ENCODE peak calls at places on chromosomes 6 and 20, in nine cellular contexts. One of them, this sample, is unnamed.

GRCh38 chr20:57080796-57081195 is 185.6 kb downstream of the BMP7 start:
- DNase-seq in HEK293T: no peak
- DNase-seq in brain pericyte: no peak
- DNase-seq in epithelial cell of esophagus: no peak
- DNase-seq in central memory CD4-positive, alpha-beta T cell: no peak
- DNase-seq in BE2C: no peak
- DNase-seq in effector CD4-positive, alpha-beta T cell: no peak
- DNase-seq in activated T-helper 1 cell treated with anti-CD3 and anti-CD28 coated beads, Interleukin-12 subunit alpha, Interleukin-12 subunit beta, Interleukin-2, Interleukin-4 antibody, amounts not matched to agents 30 ng/mL and 10 ng/mL and 1 ng/mL, durations not matched to agents 14 hours and 24 hours and 36 hours: no peak
- DNase-seq in activated T-cell treated with anti-CD3 and anti-CD28 coated beads for 4 hours: no peak
- DNase-seq in this sample: no peak

GRCh38 chr20:63750807-63751470 is 11.4 kb downstream of the SLC2A4RG start:
- DNase-seq in HEK293T: no peak
- DNase-seq in brain pericyte: no peak
- DNase-seq in epithelial cell of esophagus: no peak
- DNase-seq in central memory CD4-positive, alpha-beta T cell: peak
- DNase-seq in BE2C: no peak
- DNase-seq in effector CD4-positive, alpha-beta T cell: peak
- DNase-seq in activated T-helper 1 cell treated with anti-CD3 and anti-CD28 coated beads, Interleukin-12 subunit alpha, Interleukin-12 subunit beta, Interleukin-2, Interleukin-4 antibody, amounts not matched to agents 30 ng/mL and 10 ng/mL and 1 ng/mL, durations not matched to agents 14 hours and 24 hours and 36 hours: no peak
- DNase-seq in activated T-cell treated with anti-CD3 and anti-CD28 coated beads for 4 hours: peak
- DNase-seq in this sample: no peak

GRCh38 chr20:4183361-4183760 is 168.0 kb upstream of the RNF24 start:
- DNase-seq in HEK293T: no peak
- DNase-seq in brain pericyte: no peak
- DNase-seq in epithelial cell of esophagus: no peak
- DNase-seq in central memory CD4-positive, alpha-beta T cell: no peak
- DNase-seq in BE2C: no peak
- DNase-seq in effector CD4-positive, alpha-beta T cell: no peak
- DNase-seq in activated T-helper 1 cell treated with anti-CD3 and anti-CD28 coated beads, Interleukin-12 subunit alpha, Interleukin-12 subunit beta, Interleukin-2, Interleukin-4 antibody, amounts not matched to agents 30 ng/mL and 10 ng/mL and 1 ng/mL, durations not matched to agents 14 hours and 24 hours and 36 hours: no peak
- DNase-seq in activated T-cell treated with anti-CD3 and anti-CD28 coated beads for 4 hours: no peak
- DNase-seq in this sample: no peak

GRCh38 chr20:63014710-63015109 is 7.9 kb upstream of the BHLHE23 start:
- DNase-seq in HEK293T: no peak
- DNase-seq in brain pericyte: no peak
- DNase-seq in epithelial cell of esophagus: no peak
- DNase-seq in central memory CD4-positive, alpha-beta T cell: no peak
- DNase-seq in BE2C: no peak
- DNase-seq in effector CD4-positive, alpha-beta T cell: no peak
- DNase-seq in activated T-helper 1 cell treated with anti-CD3 and anti-CD28 coated beads, Interleukin-12 subunit alpha, Interleukin-12 subunit beta, Interleukin-2, Interleukin-4 antibody, amounts not matched to agents 30 ng/mL and 10 ng/mL and 1 ng/mL, durations not matched to agents 14 hours and 24 hours and 36 hours: no peak
- DNase-seq in activated T-cell treated with anti-CD3 and anti-CD28 coated beads for 4 hours: no peak
- DNase-seq in this sample: peak

GRCh38 chr6:148967546-148967945 is 220.7 kb downstream of the UST start:
- DNase-seq in HEK293T: no peak
- DNase-seq in brain pericyte: no peak
- DNase-seq in epithelial cell of esophagus: no peak
- DNase-seq in central memory CD4-positive, alpha-beta T cell: no peak
- DNase-seq in BE2C: no peak
- DNase-seq in effector CD4-positive, alpha-beta T cell: no peak
- DNase-seq in activated T-helper 1 cell treated with anti-CD3 and anti-CD28 coated beads, Interleukin-12 subunit alpha, Interleukin-12 subunit beta, Interleukin-2, Interleukin-4 antibody, amounts not matched to agents 30 ng/mL and 10 ng/mL and 1 ng/mL, durations not matched to agents 14 hours and 24 hours and 36 hours: no peak
- DNase-seq in activated T-cell treated with anti-CD3 and anti-CD28 coated beads for 4 hours: no peak
- DNase-seq in this sample: peak

GRCh38 chr6:169998457-169998856 is 247.0 kb downstream of the ERMARD start:
- DNase-seq in HEK293T: no peak
- DNase-seq in brain pericyte: no peak
- DNase-seq in epithelial cell of esophagus: no peak
- DNase-seq in central memory CD4-positive, alpha-beta T cell: no peak
- DNase-seq in BE2C: no peak
- DNase-seq in effector CD4-positive, alpha-beta T cell: no peak
- DNase-seq in activated T-helper 1 cell treated with anti-CD3 and anti-CD28 coated beads, Interleukin-12 subunit alpha, Interleukin-12 subunit beta, Interleukin-2, Interleukin-4 antibody, amounts not matched to agents 30 ng/mL and 10 ng/mL and 1 ng/mL, durations not matched to agents 14 hours and 24 hours and 36 hours: no peak
- DNase-seq in activated T-cell treated with anti-CD3 and anti-CD28 coated beads for 4 hours: no peak
- DNase-seq in this sample: no peak

GRCh38 chr20:46482864-46483263 is 30.5 kb downstream of the ZNF334 start:
- DNase-seq in HEK293T: no peak
- DNase-seq in brain pericyte: no peak
- DNase-seq in epithelial cell of esophagus: no peak
- DNase-seq in central memory CD4-positive, alpha-beta T cell: no peak
- DNase-seq in BE2C: no peak
- DNase-seq in effector CD4-positive, alpha-beta T cell: no peak
- DNase-seq in activated T-helper 1 cell treated with anti-CD3 and anti-CD28 coated beads, Interleukin-12 subunit alpha, Interleukin-12 subunit beta, Interleukin-2, Interleukin-4 antibody, amounts not matched to agents 30 ng/mL and 10 ng/mL and 1 ng/mL, durations not matched to agents 14 hours and 24 hours and 36 hours: no peak
- DNase-seq in activated T-cell treated with anti-CD3 and anti-CD28 coated beads for 4 hours: no peak
- DNase-seq in this sample: no peak

GRCh38 chr6:155795173-155795796 is 339.6 kb upstream of the NOX3 start:
- DNase-seq in HEK293T: no peak
- DNase-seq in brain pericyte: no peak
- DNase-seq in epithelial cell of esophagus: no peak
- DNase-seq in central memory CD4-positive, alpha-beta T cell: no peak
- DNase-seq in BE2C: no peak
- DNase-seq in effector CD4-positive, alpha-beta T cell: no peak
- DNase-seq in activated T-helper 1 cell treated with anti-CD3 and anti-CD28 coated beads, Interleukin-12 subunit alpha, Interleukin-12 subunit beta, Interleukin-2, Interleukin-4 antibody, amounts not matched to agents 30 ng/mL and 10 ng/mL and 1 ng/mL, durations not matched to agents 14 hours and 24 hours and 36 hours: no peak
- DNase-seq in activated T-cell treated with anti-CD3 and anti-CD28 coated beads for 4 hours: no peak
- DNase-seq in this sample: no peak

GRCh38 chr6:74871757-74872156 is 334.1 kb downstream of the COL12A1 start:
- DNase-seq in HEK293T: no peak
- DNase-seq in brain pericyte: no peak
- DNase-seq in epithelial cell of esophagus: peak
- DNase-seq in central memory CD4-positive, alpha-beta T cell: no peak
- DNase-seq in BE2C: no peak
- DNase-seq in effector CD4-positive, alpha-beta T cell: no peak
- DNase-seq in activated T-helper 1 cell treated with anti-CD3 and anti-CD28 coated beads, Interleukin-12 subunit alpha, Interleukin-12 subunit beta, Interleukin-2, Interleukin-4 antibody, amounts not matched to agents 30 ng/mL and 10 ng/mL and 1 ng/mL, durations not matched to agents 14 hours and 24 hours and 36 hours: no peak
- DNase-seq in activated T-cell treated with anti-CD3 and anti-CD28 coated beads for 4 hours: no peak
- DNase-seq in this sample: peak

GRCh38 chr6:136889271-136890193 is 32.6 kb upstream of the SLC35D3 start:
- DNase-seq in HEK293T: no peak
- DNase-seq in brain pericyte: no peak
- DNase-seq in epithelial cell of esophagus: no peak
- DNase-seq in central memory CD4-positive, alpha-beta T cell: no peak
- DNase-seq in BE2C: no peak
- DNase-seq in effector CD4-positive, alpha-beta T cell: no peak
- DNase-seq in activated T-helper 1 cell treated with anti-CD3 and anti-CD28 coated beads, Interleukin-12 subunit alpha, Interleukin-12 subunit beta, Interleukin-2, Interleukin-4 antibody, amounts not matched to agents 30 ng/mL and 10 ng/mL and 1 ng/mL, durations not matched to agents 14 hours and 24 hours and 36 hours: no peak
- DNase-seq in activated T-cell treated with anti-CD3 and anti-CD28 coated beads for 4 hours: no peak
- DNase-seq in this sample: no peak

GRCh38 chr6:6851059-6851658 is 256.6 kb upstream of the RREB1 start:
- DNase-seq in HEK293T: peak
- DNase-seq in brain pericyte: no peak
- DNase-seq in epithelial cell of esophagus: peak
- DNase-seq in central memory CD4-positive, alpha-beta T cell: no peak
- DNase-seq in BE2C: peak
- DNase-seq in effector CD4-positive, alpha-beta T cell: no peak
- DNase-seq in activated T-helper 1 cell treated with anti-CD3 and anti-CD28 coated beads, Interleukin-12 subunit alpha, Interleukin-12 subunit beta, Interleukin-2, Interleukin-4 antibody, amounts not matched to agents 30 ng/mL and 10 ng/mL and 1 ng/mL, durations not matched to agents 14 hours and 24 hours and 36 hours: no peak
- DNase-seq in activated T-cell treated with anti-CD3 and anti-CD28 coated beads for 4 hours: no peak
- DNase-seq in this sample: peak

GRCh38 chr6:8315154-8315553 is 120.2 kb downstream of the SLC35B3 start:
- DNase-seq in HEK293T: no peak
- DNase-seq in brain pericyte: no peak
- DNase-seq in epithelial cell of esophagus: no peak
- DNase-seq in central memory CD4-positive, alpha-beta T cell: no peak
- DNase-seq in BE2C: no peak
- DNase-seq in effector CD4-positive, alpha-beta T cell: no peak
- DNase-seq in activated T-helper 1 cell treated with anti-CD3 and anti-CD28 coated beads, Interleukin-12 subunit alpha, Interleukin-12 subunit beta, Interleukin-2, Interleukin-4 antibody, amounts not matched to agents 30 ng/mL and 10 ng/mL and 1 ng/mL, durations not matched to agents 14 hours and 24 hours and 36 hours: no peak
- DNase-seq in activated T-cell treated with anti-CD3 and anti-CD28 coated beads for 4 hours: no peak
- DNase-seq in this sample: no peak

GRCh38 chr6:139894271-139894670 is 519.8 kb upstream of the CITED2 start:
- DNase-seq in HEK293T: no peak
- DNase-seq in brain pericyte: no peak
- DNase-seq in epithelial cell of esophagus: no peak
- DNase-seq in central memory CD4-positive, alpha-beta T cell: no peak
- DNase-seq in BE2C: no peak
- DNase-seq in effector CD4-positive, alpha-beta T cell: no peak
- DNase-seq in activated T-helper 1 cell treated with anti-CD3 and anti-CD28 coated beads, Interleukin-12 subunit alpha, Interleukin-12 subunit beta, Interleukin-2, Interleukin-4 antibody, amounts not matched to agents 30 ng/mL and 10 ng/mL and 1 ng/mL, durations not matched to agents 14 hours and 24 hours and 36 hours: no peak
- DNase-seq in activated T-cell treated with anti-CD3 and anti-CD28 coated beads for 4 hours: no peak
- DNase-seq in this sample: no peak

GRCh38 chr6:31896856-31897611 is 464 bp downstream of the EHMT2 start:
- DNase-seq in HEK293T: no peak
- DNase-seq in brain pericyte: no peak
- DNase-seq in epithelial cell of esophagus: no peak
- DNase-seq in central memory CD4-positive, alpha-beta T cell: no peak
- DNase-seq in BE2C: no peak
- DNase-seq in effector CD4-positive, alpha-beta T cell: no peak
- DNase-seq in activated T-helper 1 cell treated with anti-CD3 and anti-CD28 coated beads, Interleukin-12 subunit alpha, Interleukin-12 subunit beta, Interleukin-2, Interleukin-4 antibody, amounts not matched to agents 30 ng/mL and 10 ng/mL and 1 ng/mL, durations not matched to agents 14 hours and 24 hours and 36 hours: no peak
- DNase-seq in activated T-cell treated with anti-CD3 and anti-CD28 coated beads for 4 hours: no peak
- DNase-seq in this sample: no peak

GRCh38 chr6:158205220-158205944 is 37.2 kb downstream of the GTF2H5 start:
- DNase-seq in HEK293T: peak
- DNase-seq in brain pericyte: no peak
- DNase-seq in epithelial cell of esophagus: no peak
- DNase-seq in central memory CD4-positive, alpha-beta T cell: no peak
- DNase-seq in BE2C: no peak
- DNase-seq in effector CD4-positive, alpha-beta T cell: no peak
- DNase-seq in activated T-helper 1 cell treated with anti-CD3 and anti-CD28 coated beads, Interleukin-12 subunit alpha, Interleukin-12 subunit beta, Interleukin-2, Interleukin-4 antibody, amounts not matched to agents 30 ng/mL and 10 ng/mL and 1 ng/mL, durations not matched to agents 14 hours and 24 hours and 36 hours: no peak
- DNase-seq in activated T-cell treated with anti-CD3 and anti-CD28 coated beads for 4 hours: no peak
- DNase-seq in this sample: no peak

GRCh38 chr6:123393333-123393732 is 243.4 kb downstream of the TRDN start:
- DNase-seq in HEK293T: peak
- DNase-seq in brain pericyte: no peak
- DNase-seq in epithelial cell of esophagus: peak
- DNase-seq in central memory CD4-positive, alpha-beta T cell: no peak
- DNase-seq in BE2C: no peak
- DNase-seq in effector CD4-positive, alpha-beta T cell: no peak
- DNase-seq in activated T-helper 1 cell treated with anti-CD3 and anti-CD28 coated beads, Interleukin-12 subunit alpha, Interleukin-12 subunit beta, Interleukin-2, Interleukin-4 antibody, amounts not matched to agents 30 ng/mL and 10 ng/mL and 1 ng/mL, durations not matched to agents 14 hours and 24 hours and 36 hours: no peak
- DNase-seq in activated T-cell treated with anti-CD3 and anti-CD28 coated beads for 4 hours: no peak
- DNase-seq in this sample: no peak

GRCh38 chr6:52389626-52390360 is 27.8 kb downstream of the PAQR8 start:
- DNase-seq in HEK293T: no peak
- DNase-seq in brain pericyte: no peak
- DNase-seq in epithelial cell of esophagus: peak
- DNase-seq in central memory CD4-positive, alpha-beta T cell: peak
- DNase-seq in BE2C: peak
- DNase-seq in effector CD4-positive, alpha-beta T cell: peak
- DNase-seq in activated T-helper 1 cell treated with anti-CD3 and anti-CD28 coated beads, Interleukin-12 subunit alpha, Interleukin-12 subunit beta, Interleukin-2, Interleukin-4 antibody, amounts not matched to agents 30 ng/mL and 10 ng/mL and 1 ng/mL, durations not matched to agents 14 hours and 24 hours and 36 hours: peak
- DNase-seq in activated T-cell treated with anti-CD3 and anti-CD28 coated beads for 4 hours: no peak
- DNase-seq in this sample: no peak

GRCh38 chr6:30844118-30844535 is 40.2 kb upstream of the DDR1 start:
- DNase-seq in HEK293T: no peak
- DNase-seq in brain pericyte: no peak
- DNase-seq in epithelial cell of esophagus: no peak
- DNase-seq in central memory CD4-positive, alpha-beta T cell: no peak
- DNase-seq in BE2C: no peak
- DNase-seq in effector CD4-positive, alpha-beta T cell: no peak
- DNase-seq in activated T-helper 1 cell treated with anti-CD3 and anti-CD28 coated beads, Interleukin-12 subunit alpha, Interleukin-12 subunit beta, Interleukin-2, Interleukin-4 antibody, amounts not matched to agents 30 ng/mL and 10 ng/mL and 1 ng/mL, durations not matched to agents 14 hours and 24 hours and 36 hours: no peak
- DNase-seq in activated T-cell treated with anti-CD3 and anti-CD28 coated beads for 4 hours: no peak
- DNase-seq in this sample: peak

GRCh38 chr6:13455604-13456003 is 31.8 kb downstream of the GFOD1 start:
- DNase-seq in HEK293T: no peak
- DNase-seq in brain pericyte: no peak
- DNase-seq in epithelial cell of esophagus: no peak
- DNase-seq in central memory CD4-positive, alpha-beta T cell: no peak
- DNase-seq in BE2C: no peak
- DNase-seq in effector CD4-positive, alpha-beta T cell: no peak
- DNase-seq in activated T-helper 1 cell treated with anti-CD3 and anti-CD28 coated beads, Interleukin-12 subunit alpha, Interleukin-12 subunit beta, Interleukin-2, Interleukin-4 antibody, amounts not matched to agents 30 ng/mL and 10 ng/mL and 1 ng/mL, durations not matched to agents 14 hours and 24 hours and 36 hours: no peak
- DNase-seq in activated T-cell treated with anti-CD3 and anti-CD28 coated beads for 4 hours: no peak
- DNase-seq in this sample: no peak

GRCh38 chr6:37048851-37049734 is 43.6 kb downstream of the FGD2 start:
- DNase-seq in HEK293T: no peak
- DNase-seq in brain pericyte: peak
- DNase-seq in epithelial cell of esophagus: peak
- DNase-seq in central memory CD4-positive, alpha-beta T cell: peak
- DNase-seq in BE2C: no peak
- DNase-seq in effector CD4-positive, alpha-beta T cell: peak
- DNase-seq in activated T-helper 1 cell treated with anti-CD3 and anti-CD28 coated beads, Interleukin-12 subunit alpha, Interleukin-12 subunit beta, Interleukin-2, Interleukin-4 antibody, amounts not matched to agents 30 ng/mL and 10 ng/mL and 1 ng/mL, durations not matched to agents 14 hours and 24 hours and 36 hours: peak
- DNase-seq in activated T-cell treated with anti-CD3 and anti-CD28 coated beads for 4 hours: peak
- DNase-seq in this sample: peak